ENCODE peak calls at places on chromosomes 6 and 20, in ten cellular contexts. I is heart right ventricle; Y is IMR-90; B is CD8-positive, alpha-beta T cell; U is coronary artery; M is ascending aorta; J is PC-3; C is lower leg skin; V is progenitor cell of endocrine pancreas; P is GM06990. S is an unnamed sample.

GRCh38 chr20:25750765-25751696 is 54.4 kb upstream of the ZNF337 start:
- DNase-seq in I (peak; percentile 69), Y (peak; percentile 28), B (peak; percentile 26), U (no peak), M (no peak), J (peak; percentile 61), C (peak; percentile 84), V (no peak), P (peak; percentile 46), S (peak; percentile 46)

GRCh38 chr20:64194269-64194668 is 30.0 kb downstream of the MYT1 start:
- DNase-seq in I (no peak), Y (no peak), B (no peak), U (no peak), M (no peak), J (no peak), C (no peak), V (no peak), P (no peak), S (no peak)

GRCh38 chr6:109024368-109024767 is 70.3 kb downstream of the SESN1 start:
- DNase-seq in I (no peak), Y (peak; percentile 42), B (no peak), U (no peak), M (no peak), J (no peak), C (no peak), V (no peak), P (no peak), S (no peak)

GRCh38 chr6:22470454-22471368 is 98.7 kb upstream of the HDGFL1 start:
- DNase-seq in I (no peak), Y (peak; percentile 51), B (no peak), U (no peak), M (no peak), J (peak; percentile 89), C (peak; percentile 87), V (no peak), P (peak; percentile 29), S (no peak)

GRCh38 chr20:43379239-43379917 is 78.3 kb upstream of the SRSF6 start:
- DNase-seq in I (no peak), Y (peak; percentile 96), B (no peak), U (no peak), M (no peak), J (peak; percentile 35), C (peak; percentile 5), V (no peak), P (no peak), S (no peak)

GRCh38 chr6:4760773-4761172 is 15.4 kb upstream of the CDYL start:
- DNase-seq in I (no peak), Y (no peak), B (no peak), U (no peak), M (no peak), J (no peak), C (no peak), V (no peak), P (no peak), S (no peak)

GRCh38 chr6:4351506-4351852 is 216.1 kb upstream of the ECI2 start:
- DNase-seq in I (no peak), Y (no peak), B (no peak), U (no peak), M (no peak), J (no peak), C (no peak), V (no peak), P (no peak), S (no peak)

GRCh38 chr6:2245954-2246863 is 804 bp upstream of the GMDS start:
- DNase-seq in I (peak; percentile 32), Y (peak; percentile 62), B (no peak), U (peak; percentile 74), M (peak; percentile 38), J (peak; percentile 95), C (peak; percentile 90), V (peak; percentile 46), P (peak; percentile 31), S (peak; percentile 27)

GRCh38 chr6:166904101-166904746 is 52.1 kb downstream of the RNASET2 start:
- DNase-seq in I (no peak), Y (peak; percentile 12), B (no peak), U (no peak), M (no peak), J (peak; percentile 15), C (peak; percentile 70), V (no peak), P (no peak), S (no peak)

GRCh38 chr6:150456902-150457643 is 88.3 kb downstream of the IYD start:
- DNase-seq in I (no peak), Y (no peak), B (no peak), U (no peak), M (no peak), J (no peak), C (no peak), V (no peak), P (no peak), S (no peak)

GRCh38 chr20:3222635-3223600 is 13.6 kb downstream of the ITPA start:
- DNase-seq in I (peak; percentile 67), Y (no peak), B (no peak), U (no peak), M (no peak), J (peak; percentile 97), C (no peak), V (no peak), P (peak; percentile 54), S (no peak)

GRCh38 chr6:136483906-136484305 is 66.3 kb downstream of the MAP7 start:
- DNase-seq in I (no peak), Y (no peak), B (no peak), U (no peak), M (no peak), J (no peak), C (no peak), V (no peak), P (no peak), S (no peak)

GRCh38 chr20:19851863-19852262 is 93.8 kb downstream of the RIN2 start:
- DNase-seq in I (no peak), Y (no peak), B (no peak), U (no peak), M (no peak), J (no peak), C (no peak), V (no peak), P (no peak), S (no peak)

GRCh38 chr20:52402950-52403349 is 211.4 kb upstream of the ZFP64 start:
- DNase-seq in I (no peak), Y (no peak), B (no peak), U (no peak), M (no peak), J (no peak), C (no peak), V (no peak), P (no peak), S (no peak)

DNA sequence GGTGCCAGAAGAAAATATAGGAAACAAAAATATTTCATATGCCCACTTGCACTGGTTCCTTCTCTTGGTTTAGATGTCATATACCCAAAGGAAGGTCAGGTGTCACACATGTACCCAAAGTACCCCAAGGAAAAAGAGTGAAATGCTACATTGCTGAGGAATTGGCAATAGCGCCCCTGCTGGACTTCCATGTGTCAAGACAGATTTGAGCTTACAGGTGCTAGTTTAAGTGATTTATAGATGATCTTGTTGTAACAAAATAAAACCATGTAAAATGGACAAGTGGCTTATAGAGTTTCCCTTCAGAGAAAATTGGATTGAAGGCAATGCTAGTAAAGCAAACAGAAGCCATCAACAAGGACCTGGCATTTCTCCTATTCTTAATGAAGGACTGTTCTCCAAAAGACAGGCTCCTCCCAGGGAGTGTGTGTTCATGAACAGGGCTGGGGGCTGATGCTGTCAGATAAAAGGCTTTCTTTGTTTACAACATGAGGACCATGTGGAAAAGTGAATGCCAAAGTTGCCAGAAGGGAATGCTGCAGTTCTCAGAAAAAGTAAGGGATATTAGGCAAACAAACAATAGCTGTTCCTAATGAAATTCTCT is 64.3 kb upstream of the PAK5 start:
- DNase-seq in I (no peak), Y (no peak), B (no peak), U (no peak), M (no peak), J (peak; percentile 30), C (no peak), V (no peak), P (no peak), S (no peak)
- TF ChIP-seq CTCF in I (no peak), Y (peak; percentile 27), B (no peak), U (no peak), M (no peak), J (peak; percentile 89), C (no peak), V (peak; percentile 70), P (peak; percentile 75), S (no peak)

GRCh38 chr6:89596484-89596883 is 42.1 kb downstream of the LYRM2 start:
- DNase-seq in I (no peak), Y (no peak), B (no peak), U (no peak), M (no peak), J (peak; percentile 12), C (no peak), V (no peak), P (no peak), S (no peak)

GRCh38 chr6:89599727-89600126 is 38.8 kb downstream of the LYRM2 start:
- DNase-seq in I (no peak), Y (no peak), B (no peak), U (no peak), M (no peak), J (no peak), C (no peak), V (no peak), P (no peak), S (no peak)

GRCh38 chr6:89596056-89596455 is 42.5 kb downstream of the LYRM2 start:
- DNase-seq in I (no peak), Y (no peak), B (no peak), U (no peak), M (no peak), J (no peak), C (no peak), V (no peak), P (peak; percentile 47), S (no peak)

GRCh38 chr6:89597988-89598387 is 40.6 kb downstream of the LYRM2 start:
- DNase-seq in I (no peak), Y (no peak), B (no peak), U (no peak), M (no peak), J (peak; percentile 75), C (no peak), V (no peak), P (no peak), S (no peak)

GRCh38 chr6:89597372-89597771 is 41.2 kb downstream of the LYRM2 start:
- DNase-seq in I (no peak), Y (no peak), B (no peak), U (no peak), M (no peak), J (no peak), C (no peak), V (no peak), P (no peak), S (no peak)
- TF ChIP-seq CTCF in I (no peak), Y (no peak), B (no peak), U (no peak), M (no peak), J (no peak), C (no peak), V (no peak), P (no peak), S (no peak)

GRCh38 chr6:110357696-110358535 is at the start of gene METTL24:
- DNase-seq in I (peak; percentile 20), Y (no peak), B (no peak), U (no peak), M (no peak), J (no peak), C (peak; percentile 87), V (peak; percentile 64), P (peak; percentile 43), S (no peak)
- TF ChIP-seq CTCF in I (no peak), Y (no peak), B (no peak), U (no peak), M (no peak), J (no peak), C (no peak), V (peak; percentile 41), P (no peak), S (no peak)

GRCh38 chr6:88899569-88900316 is 63.7 kb downstream of the RNGTT start:
- DNase-seq in I (no peak), Y (no peak), B (no peak), U (no peak), M (no peak), J (peak; percentile 3), C (no peak), V (no peak), P (no peak), S (no peak)
- TF ChIP-seq CTCF in I (no peak), Y (no peak), B (no peak), U (no peak), M (no peak), J (peak; percentile 52), C (no peak), V (peak; percentile 45), P (peak; percentile 35), S (no peak)

S was measured in natural killer cell.